ENCODE peak calls at places on chromosomes 1 and 21, in six cellular contexts. One of them, this sample, is unnamed.

GRCh38 chr1:209710837-209711236 is 6.2 kb downstream of the HSD11B1 start:
- DNase-seq in kidney: no peak
- DNase-seq in left ventricle myocardium inferior: no peak
- DNase-seq in CD4-positive, CD25-positive, alpha-beta regulatory T cell: no peak
- DNase-seq in upper lobe of right lung: no peak
- DNase-seq in Karpas-422: no peak
- DNase-seq in this sample: no peak

GRCh38 chr1:40438391-40439015 is 11.8 kb upstream of the ZFP69B start:
- DNase-seq in kidney: no peak
- DNase-seq in left ventricle myocardium inferior: no peak
- DNase-seq in CD4-positive, CD25-positive, alpha-beta regulatory T cell: peak; percentile 39
- DNase-seq in upper lobe of right lung: no peak
- DNase-seq in Karpas-422: peak; percentile 74
- DNase-seq in this sample: no peak

GRCh38 chr1:78918157-78918556 is 88.4 kb downstream of the ADGRL4 start:
- DNase-seq in kidney: no peak
- DNase-seq in left ventricle myocardium inferior: no peak
- DNase-seq in CD4-positive, CD25-positive, alpha-beta regulatory T cell: no peak
- DNase-seq in upper lobe of right lung: no peak
- DNase-seq in Karpas-422: no peak
- DNase-seq in this sample: no peak

GRCh38 chr1:204174958-204175357 is 8.8 kb upstream of the REN start:
- DNase-seq in kidney: no peak
- DNase-seq in left ventricle myocardium inferior: no peak
- DNase-seq in CD4-positive, CD25-positive, alpha-beta regulatory T cell: no peak
- DNase-seq in upper lobe of right lung: no peak
- DNase-seq in Karpas-422: no peak
- DNase-seq in this sample: no peak

GRCh38 chr21:36852293-36852692 is 114.2 kb downstream of the HLCS start:
- DNase-seq in kidney: no peak
- DNase-seq in left ventricle myocardium inferior: no peak
- DNase-seq in CD4-positive, CD25-positive, alpha-beta regulatory T cell: no peak
- DNase-seq in upper lobe of right lung: no peak
- DNase-seq in Karpas-422: no peak
- DNase-seq in this sample: no peak

GRCh38 chr1:238052496-238053266 is 162.0 kb upstream of the ZP4 start:
- DNase-seq in kidney: no peak
- DNase-seq in left ventricle myocardium inferior: no peak
- DNase-seq in CD4-positive, CD25-positive, alpha-beta regulatory T cell: no peak
- DNase-seq in upper lobe of right lung: no peak
- DNase-seq in Karpas-422: no peak
- DNase-seq in this sample: no peak

GRCh38 chr1:20416706-20417105 is 69.3 kb downstream of the CAMK2N1 start:
- DNase-seq in kidney: no peak
- DNase-seq in left ventricle myocardium inferior: no peak
- DNase-seq in CD4-positive, CD25-positive, alpha-beta regulatory T cell: no peak
- DNase-seq in upper lobe of right lung: no peak
- DNase-seq in Karpas-422: no peak
- DNase-seq in this sample: no peak

GRCh38 chr1:220347654-220348175 is 75.5 kb upstream of the RAB3GAP2 start:
- DNase-seq in kidney: no peak
- DNase-seq in left ventricle myocardium inferior: no peak
- DNase-seq in CD4-positive, CD25-positive, alpha-beta regulatory T cell: no peak
- DNase-seq in upper lobe of right lung: no peak
- DNase-seq in Karpas-422: no peak
- DNase-seq in this sample: no peak

GRCh38 chr1:77021637-77022036 is 154.4 kb downstream of the ST6GALNAC5 start:
- DNase-seq in kidney: no peak
- DNase-seq in left ventricle myocardium inferior: no peak
- DNase-seq in CD4-positive, CD25-positive, alpha-beta regulatory T cell: no peak
- DNase-seq in upper lobe of right lung: no peak
- DNase-seq in Karpas-422: no peak
- DNase-seq in this sample: no peak

GRCh38 chr1:243422362-243422761 is 166.5 kb downstream of the SDCCAG8 start:
- DNase-seq in kidney: no peak
- DNase-seq in left ventricle myocardium inferior: no peak
- DNase-seq in CD4-positive, CD25-positive, alpha-beta regulatory T cell: no peak
- DNase-seq in upper lobe of right lung: no peak
- DNase-seq in Karpas-422: peak; percentile 0
- DNase-seq in this sample: no peak

GRCh38 chr1:245934409-245934808 is 572.7 kb downstream of the SMYD3 start:
- DNase-seq in kidney: no peak
- DNase-seq in left ventricle myocardium inferior: no peak
- DNase-seq in CD4-positive, CD25-positive, alpha-beta regulatory T cell: no peak
- DNase-seq in upper lobe of right lung: no peak
- DNase-seq in Karpas-422: no peak
- DNase-seq in this sample: no peak

GRCh38 chr1:193700710-193701355 is 514.4 kb upstream of the B3GALT2 start:
- DNase-seq in kidney: no peak
- DNase-seq in left ventricle myocardium inferior: no peak
- DNase-seq in CD4-positive, CD25-positive, alpha-beta regulatory T cell: peak; percentile 54
- DNase-seq in upper lobe of right lung: no peak
- DNase-seq in Karpas-422: no peak
- DNase-seq in this sample: no peak

GRCh38 chr1:101520302-101520701 is 283.5 kb downstream of the S1PR1 start:
- DNase-seq in kidney: no peak
- DNase-seq in left ventricle myocardium inferior: no peak
- DNase-seq in CD4-positive, CD25-positive, alpha-beta regulatory T cell: peak; percentile 36
- DNase-seq in upper lobe of right lung: no peak
- DNase-seq in Karpas-422: peak; percentile 82
- DNase-seq in this sample: no peak

GRCh38 chr1:89632213-89633102 is 462 bp upstream of the LRRC8C start:
- DNase-seq in kidney: peak; percentile 94
- DNase-seq in left ventricle myocardium inferior: peak; percentile 89
- DNase-seq in CD4-positive, CD25-positive, alpha-beta regulatory T cell: peak; percentile 89
- DNase-seq in upper lobe of right lung: peak; percentile 93
- DNase-seq in Karpas-422: peak; percentile 89
- DNase-seq in this sample: peak; percentile 93

GRCh38 chr1:244212792-244213475 is 161.9 kb downstream of the ZBTB18 start:
- DNase-seq in kidney: no peak
- DNase-seq in left ventricle myocardium inferior: no peak
- DNase-seq in CD4-positive, CD25-positive, alpha-beta regulatory T cell: no peak
- DNase-seq in upper lobe of right lung: no peak
- DNase-seq in Karpas-422: no peak
- DNase-seq in this sample: no peak

GRCh38 chr1:90133133-90133532 is 138.2 kb downstream of the ZNF326 start:
- DNase-seq in kidney: no peak
- DNase-seq in left ventricle myocardium inferior: no peak
- DNase-seq in CD4-positive, CD25-positive, alpha-beta regulatory T cell: peak; percentile 5
- DNase-seq in upper lobe of right lung: no peak
- DNase-seq in Karpas-422: peak; percentile 84
- DNase-seq in this sample: no peak

GRCh38 chr21:37294674-37295073 is 27.5 kb upstream of the VPS26C start:
- DNase-seq in kidney: no peak
- DNase-seq in left ventricle myocardium inferior: no peak
- DNase-seq in CD4-positive, CD25-positive, alpha-beta regulatory T cell: no peak
- DNase-seq in upper lobe of right lung: no peak
- DNase-seq in Karpas-422: no peak
- DNase-seq in this sample: no peak

GRCh38 chr1:40849801-40850592 is 12.2 kb downstream of the CITED4 start:
- DNase-seq in kidney: peak; percentile 83
- DNase-seq in left ventricle myocardium inferior: peak; percentile 62
- DNase-seq in CD4-positive, CD25-positive, alpha-beta regulatory T cell: peak; percentile 80
- DNase-seq in upper lobe of right lung: peak; percentile 78
- DNase-seq in Karpas-422: peak; percentile 92
- DNase-seq in this sample: peak; percentile 77

GRCh38 chr1:30525631-30525979 is 197.8 kb downstream of the MATN1 start:
- DNase-seq in kidney: no peak
- DNase-seq in left ventricle myocardium inferior: no peak
- DNase-seq in CD4-positive, CD25-positive, alpha-beta regulatory T cell: no peak
- DNase-seq in upper lobe of right lung: no peak
- DNase-seq in Karpas-422: no peak
- DNase-seq in this sample: no peak

GRCh38 chr1:43346636-43347035 is 9.0 kb downstream of the MPL start:
- DNase-seq in kidney: no peak
- DNase-seq in left ventricle myocardium inferior: no peak
- DNase-seq in CD4-positive, CD25-positive, alpha-beta regulatory T cell: no peak
- DNase-seq in upper lobe of right lung: peak; percentile 53
- DNase-seq in Karpas-422: no peak
- DNase-seq in this sample: no peak

GRCh38 chr1:39890267-39890666 is 7.0 kb upstream of the TRIT1 start:
- DNase-seq in kidney: no peak
- DNase-seq in left ventricle myocardium inferior: no peak
- DNase-seq in CD4-positive, CD25-positive, alpha-beta regulatory T cell: no peak
- DNase-seq in upper lobe of right lung: no peak
- DNase-seq in Karpas-422: no peak
- DNase-seq in this sample: no peak

GRCh38 chr1:19338323-19338762 is 26.2 kb downstream of the SLC66A1 start:
- DNase-seq in kidney: peak; percentile 73
- DNase-seq in left ventricle myocardium inferior: no peak
- DNase-seq in CD4-positive, CD25-positive, alpha-beta regulatory T cell: no peak
- DNase-seq in upper lobe of right lung: no peak
- DNase-seq in Karpas-422: no peak
- DNase-seq in this sample: no peak

GRCh38 chr1:183101841-183102276 is 78.6 kb downstream of the LAMC1 start:
- DNase-seq in kidney: peak; percentile 68
- DNase-seq in left ventricle myocardium inferior: no peak
- DNase-seq in CD4-positive, CD25-positive, alpha-beta regulatory T cell: no peak
- DNase-seq in upper lobe of right lung: no peak
- DNase-seq in Karpas-422: no peak
- DNase-seq in this sample: no peak

GRCh38 chr21:30986966-30987365 is 51.3 kb downstream of the KRTAP19-8 start:
- DNase-seq in kidney: no peak
- DNase-seq in left ventricle myocardium inferior: no peak
- DNase-seq in CD4-positive, CD25-positive, alpha-beta regulatory T cell: no peak
- DNase-seq in upper lobe of right lung: no peak
- DNase-seq in Karpas-422: no peak
- DNase-seq in this sample: no peak

GRCh38 chr1:100556181-100556580 is 18.2 kb downstream of the GPR88 start:
- DNase-seq in kidney: no peak
- DNase-seq in left ventricle myocardium inferior: no peak
- DNase-seq in CD4-positive, CD25-positive, alpha-beta regulatory T cell: no peak
- DNase-seq in upper lobe of right lung: no peak
- DNase-seq in Karpas-422: no peak
- DNase-seq in this sample: no peak

DNA sequence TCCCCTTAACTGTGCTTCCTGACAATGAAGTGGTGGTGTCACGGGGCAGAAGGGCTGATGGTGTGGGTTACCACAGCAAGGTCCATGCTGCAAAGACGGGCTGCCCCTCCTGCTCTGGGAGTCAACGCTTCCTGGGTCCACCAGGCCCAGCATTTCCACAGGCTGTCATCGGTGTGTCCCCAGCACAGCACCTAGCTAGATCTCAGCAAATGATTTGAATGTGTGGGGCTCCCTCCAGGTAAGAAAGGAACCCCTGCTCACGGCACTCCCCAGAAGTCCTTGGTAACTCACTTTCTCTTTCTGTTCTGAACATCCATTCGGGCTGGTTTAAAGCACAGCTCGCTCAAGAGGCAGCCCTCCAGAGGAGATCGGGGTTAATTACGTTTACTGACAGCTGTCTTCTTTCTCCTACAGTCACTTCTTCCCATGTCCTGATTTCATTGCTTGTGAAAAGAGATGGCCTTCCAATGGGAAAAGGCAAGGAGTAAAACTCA is 27.3 kb downstream of the HIVEP3 start:
- DNase-seq in kidney: no peak
- DNase-seq in left ventricle myocardium inferior: no peak
- DNase-seq in CD4-positive, CD25-positive, alpha-beta regulatory T cell: peak; percentile 92
- DNase-seq in upper lobe of right lung: peak; percentile 70
- DNase-seq in Karpas-422: peak; percentile 48
- DNase-seq in this sample: peak; percentile 37
- H3K4me3 ChIP-seq in kidney: peak overlapping the region; percentile 74
- H3K4me3 ChIP-seq in left ventricle myocardium inferior: peak overlapping the region; percentile 56
- H3K4me3 ChIP-seq in CD4-positive, CD25-positive, alpha-beta regulatory T cell: peak overlapping the region; percentile 72
- H3K4me3 ChIP-seq in upper lobe of right lung: peak overlapping the region; percentile 53
- H3K4me3 ChIP-seq in Karpas-422: no peak overlapping the region
- H3K4me3 ChIP-seq in this sample: peak overlapping the region; percentile 60

GRCh38 chr1:15968172-15968571 is 7.7 kb downstream of the ZBTB17 start:
- DNase-seq in kidney: no peak
- DNase-seq in left ventricle myocardium inferior: no peak
- DNase-seq in CD4-positive, CD25-positive, alpha-beta regulatory T cell: no peak
- DNase-seq in upper lobe of right lung: no peak
- DNase-seq in Karpas-422: no peak
- DNase-seq in this sample: no peak
- H3K4me1 ChIP-seq in kidney: peaks cover 7% of the 10 kb centered on the region
- H3K4me1 ChIP-seq in left ventricle myocardium inferior: peaks cover 48% of the 10 kb centered on the region
- H3K4me1 ChIP-seq in CD4-positive, CD25-positive, alpha-beta regulatory T cell: peaks cover 40% of the 10 kb centered on the region
- H3K4me1 ChIP-seq in upper lobe of right lung: peaks cover 39% of the 10 kb centered on the region
- H3K4me1 ChIP-seq in Karpas-422: peaks cover 34% of the 10 kb centered on the region
- H3K4me1 ChIP-seq in this sample: peaks cover 19% of the 10 kb centered on the region

GRCh38 chr1:113677250-113678158 is 81.8 kb downstream of the PHTF1 start:
- DNase-seq in kidney: no peak
- DNase-seq in left ventricle myocardium inferior: no peak
- DNase-seq in CD4-positive, CD25-positive, alpha-beta regulatory T cell: peak; percentile 58
- DNase-seq in upper lobe of right lung: no peak
- DNase-seq in Karpas-422: peak; percentile 71
- DNase-seq in this sample: peak; percentile 48
- H3K9me3 ChIP-seq in kidney: no peaks in the 10 kb centered on the region
- H3K9me3 ChIP-seq in left ventricle myocardium inferior: no peaks in the 10 kb centered on the region
- H3K9me3 ChIP-seq in CD4-positive, CD25-positive, alpha-beta regulatory T cell: no peaks in the 10 kb centered on the region
- H3K9me3 ChIP-seq in upper lobe of right lung: no peaks in the 10 kb centered on the region
- H3K9me3 ChIP-seq in Karpas-422: no peaks in the 10 kb centered on the region
- H3K9me3 ChIP-seq in this sample: no peaks in the 10 kb centered on the region

GRCh38 chr1:45205000-45205909 is 1.1 kb downstream of the ZSWIM5 start:
- DNase-seq in kidney: peak; percentile 80
- DNase-seq in left ventricle myocardium inferior: peak; percentile 32
- DNase-seq in CD4-positive, CD25-positive, alpha-beta regulatory T cell: no peak
- DNase-seq in upper lobe of right lung: peak; percentile 76
- DNase-seq in Karpas-422: no peak
- DNase-seq in this sample: no peak
- H3K4me3 ChIP-seq in kidney: peak overlapping the region; percentile 64
- H3K4me3 ChIP-seq in left ventricle myocardium inferior: peak overlapping the region; percentile 89
- H3K4me3 ChIP-seq in CD4-positive, CD25-positive, alpha-beta regulatory T cell: peak overlapping the region; percentile 50
- H3K4me3 ChIP-seq in upper lobe of right lung: peak overlapping the region; percentile 83
- H3K4me3 ChIP-seq in Karpas-422: no peak overlapping the region
- H3K4me3 ChIP-seq in this sample: peak overlapping the region; percentile 49

GRCh38 chr1:93778457-93778856 is 96.8 kb upstream of the BCAR3 start:
- DNase-seq in kidney: no peak
- DNase-seq in left ventricle myocardium inferior: no peak
- DNase-seq in CD4-positive, CD25-positive, alpha-beta regulatory T cell: no peak
- DNase-seq in upper lobe of right lung: no peak
- DNase-seq in Karpas-422: no peak
- DNase-seq in this sample: no peak
- H3K4me1 ChIP-seq in kidney: no peaks in the 10 kb centered on the region
- H3K4me1 ChIP-seq in left ventricle myocardium inferior: no peaks in the 10 kb centered on the region
- H3K4me1 ChIP-seq in CD4-positive, CD25-positive, alpha-beta regulatory T cell: no peaks in the 10 kb centered on the region
- H3K4me1 ChIP-seq in upper lobe of right lung: no peaks in the 10 kb centered on the region
- H3K4me1 ChIP-seq in Karpas-422: no peaks in the 10 kb centered on the region
- H3K4me1 ChIP-seq in this sample: no peaks in the 10 kb centered on the region

This sample was measured in naive thymus-derived CD4-positive, alpha-beta T cell.